ENCODE peak calls at places on chromosomes 1 and 21, in five cellular contexts. Q is mesenteric fat pad, N is left ventricle myocardium inferior, U is small intestine, G is foreskin fibroblast. W is an unnamed sample.

GRCh38 chr1:226798427-226799411 is 59.6 kb upstream of the ITPKB start:
- DNase-seq in Q (no peak), N (no peak), U (peak; percentile 52), G (no peak), W (no peak)

GRCh38 chr21:45468971-45469272 is 64.0 kb downstream of the COL18A1 start:
- DNase-seq in Q (no peak), N (peak; percentile 15), U (no peak), G (no peak), W (no peak)

GRCh38 chr1:38609166-38609880 is 250.2 kb downstream of the RRAGC start:
- DNase-seq in Q (no peak), N (no peak), U (no peak), G (no peak), W (no peak)

GRCh38 chr1:83961571-83962295 is 37.2 kb downstream of the TTLL7 start:
- DNase-seq in Q (no peak), N (no peak), U (no peak), G (peak; percentile 33), W (no peak)

GRCh38 chr1:10730985-10731384 is 65.5 kb downstream of the CASZ1 start:
- DNase-seq in Q (no peak), N (no peak), U (peak; percentile 94), G (peak; percentile 44), W (peak; percentile 91)

GRCh38 chr1:16029288-16029687 is 7.5 kb downstream of the CLCNKA start:
- DNase-seq in Q (no peak), N (no peak), U (no peak), G (no peak), W (no peak)

GRCh38 chr1:79849388-79849787 is 842.9 kb upstream of the ADGRL4 start:
- DNase-seq in Q (no peak), N (no peak), U (no peak), G (no peak), W (no peak)

GRCh38 chr1:2344744-2345296 is 46.5 kb downstream of the MORN1 start:
- DNase-seq in Q (no peak), N (peak; percentile 11), U (no peak), G (no peak), W (no peak)

GRCh38 chr1:26593385-26593784 is 63.8 kb downstream of the RPS6KA1 start:
- DNase-seq in Q (no peak), N (no peak), U (no peak), G (no peak), W (no peak)

GRCh38 chr1:13836136-13836535 is 136.1 kb downstream of the PRDM2 start:
- DNase-seq in Q (no peak), N (no peak), U (no peak), G (no peak), W (no peak)

GRCh38 chr1:173258484-173259264 is 51.5 kb upstream of the TNFSF4 start:
- DNase-seq in Q (no peak), N (no peak), U (no peak), G (no peak), W (peak; percentile 50)

GRCh38 chr1:243798726-243799125 is 51.3 kb downstream of the AKT3 start:
- DNase-seq in Q (no peak), N (no peak), U (no peak), G (peak; percentile 86), W (peak; percentile 96)

GRCh38 chr1:244353572-244354091 is 98.1 kb downstream of the ADSS2 start:
- DNase-seq in Q (no peak), N (peak; percentile 22), U (peak; percentile 85), G (peak; percentile 99), W (peak; percentile 100)

GRCh38 chr1:244212792-244213475 is 161.9 kb downstream of the ZBTB18 start:
- DNase-seq in Q (no peak), N (no peak), U (no peak), G (peak; percentile 17), W (no peak)

GRCh38 chr21:38327984-38328383 is 71.2 kb downstream of the KCNJ15 start:
- DNase-seq in Q (no peak), N (no peak), U (no peak), G (no peak), W (peak; percentile 72)

GRCh38 chr1:43304287-43304615 is 3.5 kb downstream of the TIE1 start:
- DNase-seq in Q (no peak), N (no peak), U (no peak), G (no peak), W (no peak)

GRCh38 chr1:203304391-203304918 is 864 bp upstream of the BTG2 start:
- DNase-seq in Q (peak; percentile 88), N (no peak), U (no peak), G (no peak), W (no peak)

GRCh38 chr1:85132078-85132715 is 68.6 kb downstream of the SYDE2 start:
- DNase-seq in Q (no peak), N (no peak), U (no peak), G (peak; percentile 68), W (no peak)